ENCODE peak calls at places on chromosomes 6 and 20, in eight cellular contexts. S, V, O, W, F, K, N and L are unnamed samples.

GRCh38 chr6:106237286-106237685 is 88.3 kb downstream of the ATG5 start:
- DNase-seq in V (no peak), W (no peak), K (peak), N (no peak), F (no peak), O (no peak), S (no peak), L (no peak)

GRCh38 chr6:17971128-17972073 is 16.0 kb downstream of the KIF13A start:
- DNase-seq in O (no peak), F (no peak), W (no peak), V (no peak), S (no peak), N (no peak), K (no peak), L (no peak)

GRCh38 chr6:158796353-158796752 is 22.8 kb downstream of the EZR start:
- DNase-seq in O (no peak), F (no peak), W (no peak), V (no peak), K (no peak), S (no peak), N (no peak), L (no peak)

GRCh38 chr6:75830959-75831885 is 82.2 kb downstream of the MYO6 start:
- DNase-seq in W (no peak), V (no peak), S (peak), N (no peak), O (no peak), K (no peak), F (no peak), L (no peak)

GRCh38 chr20:48467622-48468021 is 360.2 kb downstream of the PREX1 start:
- DNase-seq in K (no peak), S (peak), W (no peak), N (peak), V (no peak), F (no peak), O (peak), L (peak)

GRCh38 chr20:3071610-3072529 is at the start of gene OXT:
- DNase-seq in F (peak), K (no peak), V (no peak), N (peak), O (peak), S (peak), W (peak), L (no peak)

GRCh38 chr6:135250234-135250633 is 69.1 kb downstream of the MYB start:
- DNase-seq in O (no peak), S (no peak), K (no peak), V (no peak), N (no peak), F (no peak), W (no peak), L (no peak)

GRCh38 chr6:125444234-125444949 is 142.6 kb upstream of the HDDC2 start:
- DNase-seq in O (no peak), W (no peak), F (peak), N (no peak), V (no peak), K (no peak), S (no peak), L (peak)

GRCh38 chr6:3075522-3076113 is 7.3 kb downstream of the RIPK1 start:
- DNase-seq in W (no peak), K (peak), F (no peak), N (no peak), O (no peak), V (no peak), S (no peak), L (no peak)